ENCODE peak calls at places on chromosomes 1 and 21, in nine cellular contexts. F is HepG2, W is foreskin fibroblast, P is transverse colon, S is uterus, I is A549, O is fibroblast of villous mesenchyme, A is psoas muscle, Z is fibroblast of pulmonary artery. X is an unnamed sample.

GRCh38 chr1:20618550-20618949 is 14.7 kb upstream of the PINK1 start:
- DNase-seq in P (no peak), A (no peak), F (no peak), S (no peak), Z (no peak), I (no peak), O (no peak), W (no peak), X (no peak)

GRCh38 chr1:110673805-110674336 is 869 bp downstream of the KCNA3 start:
- DNase-seq in F (no peak), I (no peak), Z (no peak), W (no peak), O (no peak), P (no peak), S (no peak), A (peak), X (no peak)

GRCh38 chr1:18110968-18111367 is 3.4 kb downstream of the IGSF21 start:
- DNase-seq in F (no peak), A (no peak), P (peak), W (no peak), I (no peak), Z (no peak), O (no peak), S (no peak), X (no peak)

GRCh38 chr1:193355179-193355578 is 168.8 kb upstream of the B3GALT2 start:
- DNase-seq in O (peak), I (peak), Z (peak), W (peak), P (no peak), S (no peak), F (peak), A (no peak), X (peak)

GRCh38 chr1:165288301-165289120 is 68.0 kb downstream of the LMX1A start:
- DNase-seq in W (no peak), S (no peak), I (peak), O (no peak), Z (no peak), A (peak), F (no peak), P (peak), X (no peak)

GRCh38 chr1:7552402-7552801 is 218.7 kb upstream of the VAMP3 start:
- DNase-seq in S (peak), A (peak), I (no peak), W (no peak), Z (peak), O (peak), F (no peak), P (no peak), X (no peak)

GRCh38 chr1:150516050-150516591 is 569 bp downstream of the FALEC start:
- DNase-seq in P (no peak), I (no peak), W (no peak), S (peak), A (no peak), F (no peak), Z (peak), O (no peak), X (peak)

GRCh38 chr1:50326026-50326425 is 97.2 kb downstream of the DMRTA2 start:
- DNase-seq in I (no peak), F (no peak), W (no peak), A (no peak), Z (no peak), S (no peak), O (no peak), P (no peak), X (no peak)

GRCh38 chr1:41529621-41530395 is 45.3 kb upstream of the EDN2 start:
- DNase-seq in S (no peak), I (no peak), W (no peak), O (no peak), F (no peak), P (no peak), A (no peak), Z (no peak), X (no peak)

GRCh38 chr1:245880754-245881403 is 626.2 kb downstream of the SMYD3 start:
- DNase-seq in F (no peak), O (peak), P (no peak), I (no peak), A (no peak), Z (peak), S (no peak), W (peak), X (peak)

GRCh38 chr1:147717051-147717705 is 43.2 kb downstream of the GJA5 start:
- DNase-seq in I (peak), P (peak), F (peak), O (no peak), S (no peak), A (no peak), Z (no peak), W (no peak), X (no peak)

GRCh38 chr1:228697209-228698016 is 37.9 kb upstream of the RHOU start:
- DNase-seq in W (peak), S (peak), F (peak), I (peak), A (peak), Z (peak), P (peak), O (peak), X (peak)

GRCh38 chr1:231272880-231273279 is 31.9 kb downstream of the GNPAT start:
- DNase-seq in F (no peak), A (no peak), S (no peak), I (no peak), P (no peak), O (peak), Z (peak), W (no peak), X (no peak)

GRCh38 chr1:238710697-238711096 is 675.7 kb upstream of the CHRM3 start:
- DNase-seq in F (no peak), A (no peak), S (no peak), I (peak), O (peak), W (no peak), Z (peak), P (no peak), X (no peak)

GRCh38 chr1:236124965-236125364 is 17.4 kb upstream of the GPR137B start:
- DNase-seq in I (peak), W (no peak), O (no peak), F (peak), S (no peak), P (no peak), Z (no peak), A (no peak), X (no peak)

GRCh38 chr1:112297536-112297935 is 98.5 kb upstream of the CTTNBP2NL start:
- DNase-seq in I (no peak), O (peak), P (no peak), A (no peak), Z (peak), S (no peak), W (no peak), F (no peak), X (peak)

GRCh38 chr1:168824418-168824817 is 95.4 kb upstream of the DPT start:
- DNase-seq in F (no peak), A (no peak), P (no peak), Z (no peak), S (no peak), I (no peak), O (no peak), W (no peak), X (no peak)

GRCh38 chr1:30680429-30680828 is 43.0 kb downstream of the MATN1 start:
- DNase-seq in W (no peak), I (no peak), F (no peak), S (no peak), O (no peak), P (no peak), A (peak), Z (no peak), X (no peak)

GRCh38 chr21:28427356-28428022 is 565.2 kb downstream of the LTN1 start:
- DNase-seq in Z (peak), W (peak), I (no peak), O (peak), F (no peak), P (no peak), S (no peak), A (no peak), X (peak)

GRCh38 chr1:14682941-14683340 is 84.5 kb downstream of the KAZN start:
- DNase-seq in Z (no peak), F (no peak), O (peak), A (no peak), S (no peak), P (no peak), W (no peak), I (no peak), X (no peak)

GRCh38 chr1:21534674-21535378 is 25.6 kb downstream of the ALPL start:
- DNase-seq in O (peak), I (peak), W (no peak), F (peak), Z (peak), P (peak), S (no peak), A (no peak), X (peak)

GRCh38 chr1:114216431-114217173 is 62.9 kb upstream of the SYT6 start:
- DNase-seq in F (no peak), Z (no peak), A (no peak), P (no peak), W (no peak), S (no peak), O (no peak), I (no peak), X (no peak)

GRCh38 chr1:232462200-232462599 is 167.7 kb downstream of the SIPA1L2 start:
- DNase-seq in F (no peak), I (peak), P (no peak), A (no peak), Z (no peak), O (no peak), S (no peak), W (no peak), X (no peak)

GRCh38 chr1:113860891-113861290 is 10.6 kb downstream of the PTPN22 start:
- DNase-seq in A (no peak), Z (peak), O (peak), F (no peak), I (no peak), S (no peak), P (no peak), W (peak), X (peak)

GRCh38 chr21:45922648-45923047 is 58.9 kb upstream of the COL6A1 start:
- DNase-seq in A (no peak), I (no peak), S (no peak), P (no peak), Z (no peak), F (no peak), W (no peak), O (no peak), X (no peak)
- TF ChIP-seq CTCF in A (no peak), I (no peak), S (no peak), P (no peak), Z (no peak), F (no peak), W (no peak), O (no peak), X (no peak)

DNA sequence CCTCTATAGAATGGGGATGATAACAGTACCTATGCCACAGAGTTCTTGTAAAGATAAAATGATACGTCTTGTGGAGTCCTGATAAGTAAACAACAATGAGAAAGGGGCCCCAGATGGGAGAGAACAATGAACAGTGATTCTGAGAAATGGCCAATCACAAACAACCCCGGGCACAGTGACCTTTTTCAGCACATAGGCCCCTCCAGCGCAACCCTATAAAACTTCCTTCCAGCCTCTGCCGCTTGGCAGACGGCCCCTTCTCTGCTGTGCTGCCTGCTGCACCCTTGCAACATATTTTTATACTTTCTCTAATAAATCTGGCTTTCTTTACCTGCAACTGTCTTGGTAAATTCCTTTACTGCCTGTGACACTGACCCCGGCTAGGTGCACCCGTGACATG is 8.9 kb downstream of the RCAN1 start:
- DNase-seq in F (no peak), P (no peak), W (no peak), S (no peak), I (no peak), Z (no peak), A (no peak), O (no peak), X (no peak)
- H3K4me3 ChIP-seq in F (no peak), P (no peak), W (no peak), S (no peak), I (no peak), Z (no peak), A (no peak), O (no peak), X (no peak)

GRCh38 chr1:89685461-89685860 is 52.5 kb downstream of the LRRC8C start:
- DNase-seq in P (no peak), F (no peak), W (no peak), A (no peak), S (no peak), O (no peak), Z (no peak), I (no peak), X (no peak)

GRCh38 chr1:89686520-89686919 is 53.6 kb downstream of the LRRC8C start:
- DNase-seq in I (no peak), P (no peak), O (no peak), W (no peak), A (no peak), S (no peak), F (peak), Z (no peak), X (no peak)

GRCh38 chr1:89688607-89689006 is 55.7 kb downstream of the LRRC8C start:
- DNase-seq in F (no peak), I (no peak), O (no peak), W (no peak), A (no peak), Z (no peak), P (no peak), S (no peak), X (no peak)

GRCh38 chr1:89689234-89689633 is 56.3 kb downstream of the LRRC8C start:
- DNase-seq in Z (no peak), F (no peak), O (no peak), A (no peak), W (no peak), I (no peak), P (no peak), S (no peak), X (no peak)

DNA sequence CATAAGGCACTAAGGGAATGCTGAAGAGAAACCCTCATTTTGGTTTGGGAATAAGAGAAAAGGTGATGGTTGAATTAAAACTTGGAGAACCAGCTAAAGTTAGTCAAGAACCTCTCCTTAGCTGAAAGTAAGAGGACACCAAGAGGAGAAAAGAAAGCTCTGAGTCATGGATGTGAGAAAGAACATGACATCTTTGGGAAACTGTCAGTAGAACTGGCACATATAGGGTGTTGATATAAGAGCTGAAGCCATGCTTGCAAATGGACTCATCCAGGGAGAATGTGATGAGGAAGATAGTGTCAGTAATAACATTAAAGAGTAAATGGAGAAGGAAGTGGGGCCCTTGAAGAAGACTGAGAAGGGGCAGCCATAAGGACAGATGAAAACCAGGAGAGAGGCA is 54.3 kb downstream of the LRRC8C start:
- DNase-seq in F (no peak), I (no peak), W (peak), P (no peak), Z (no peak), S (no peak), O (no peak), A (no peak), X (no peak)
- TF ChIP-seq CTCF in F (no peak), I (no peak), W (no peak), P (no peak), Z (no peak), S (no peak), O (no peak), A (no peak), X (no peak)

DNA sequence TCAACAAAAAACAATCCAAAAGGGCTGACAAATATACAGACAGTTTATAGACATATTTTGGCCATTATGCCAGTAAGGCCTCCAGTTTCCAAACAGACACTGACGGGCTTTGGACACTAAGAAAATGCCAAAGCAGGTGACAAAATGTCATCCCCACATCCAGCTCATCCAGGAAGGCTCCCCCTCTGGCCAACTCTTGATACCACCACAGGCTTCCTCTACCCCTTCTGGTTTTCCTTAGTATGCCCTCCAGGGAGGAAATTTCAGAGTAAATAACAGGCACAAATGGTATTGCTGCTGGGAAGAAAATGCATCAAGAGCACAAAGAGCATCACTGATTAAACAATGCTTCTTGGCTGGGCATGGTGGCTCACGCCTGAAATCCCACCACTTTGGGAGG is 225.3 kb downstream of the VAV3 start:
- DNase-seq in P (no peak), Z (no peak), S (no peak), O (no peak), W (no peak), I (no peak), A (no peak), F (no peak), X (no peak)
- H3K4me3 ChIP-seq in P (no peak), Z (no peak), S (no peak), O (no peak), W (no peak), I (no peak), A (no peak), F (no peak), X (no peak)

GRCh38 chr1:203440780-203441179 is 34.8 kb upstream of the PRELP start:
- DNase-seq in Z (peak), W (peak), O (peak), A (peak), F (no peak), S (peak), P (peak), I (peak), X (peak)
- TF ChIP-seq CTCF in Z (peak), W (peak), O (peak), A (peak), F (peak), S (peak), P (peak), I (peak), X (peak)

DNA sequence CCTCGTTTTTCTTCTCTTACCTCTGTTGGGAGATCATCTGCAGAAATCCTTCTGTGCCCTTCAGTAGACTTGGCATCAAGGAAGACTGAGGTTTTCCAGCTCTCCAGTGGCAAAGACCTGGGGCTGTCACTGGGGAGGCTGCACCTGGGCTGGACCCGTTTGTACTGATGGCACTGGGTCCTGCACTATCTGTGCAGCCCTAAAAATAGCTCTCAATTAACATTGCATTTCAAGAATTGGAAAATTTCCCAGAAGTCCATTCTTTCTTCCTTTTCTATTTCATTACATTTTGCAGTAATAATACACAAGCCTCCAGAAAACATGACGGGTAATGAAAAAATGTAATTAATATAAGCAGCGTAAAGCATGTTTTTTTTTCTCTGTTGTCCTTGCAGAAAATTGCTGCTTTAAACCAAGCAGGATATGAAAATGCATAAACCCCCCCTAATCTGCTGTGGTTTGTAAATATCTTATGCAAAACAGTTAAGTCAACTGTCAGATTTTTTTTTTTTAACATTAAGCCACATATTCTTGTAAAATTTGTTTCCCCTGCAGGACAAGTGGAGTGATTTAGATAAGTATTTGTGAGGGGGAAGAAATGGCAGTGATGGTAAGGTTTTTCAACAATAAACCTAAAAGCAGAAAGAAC is 64.9 kb downstream of the LMO4 start:
- DNase-seq in S (no peak), W (no peak), P (no peak), O (no peak), A (no peak), F (no peak), I (no peak), Z (no peak), X (no peak)
- H3K4me3 ChIP-seq in S (no peak), W (no peak), P (no peak), O (no peak), A (no peak), F (no peak), I (no peak), Z (no peak), X (no peak)

DNA sequence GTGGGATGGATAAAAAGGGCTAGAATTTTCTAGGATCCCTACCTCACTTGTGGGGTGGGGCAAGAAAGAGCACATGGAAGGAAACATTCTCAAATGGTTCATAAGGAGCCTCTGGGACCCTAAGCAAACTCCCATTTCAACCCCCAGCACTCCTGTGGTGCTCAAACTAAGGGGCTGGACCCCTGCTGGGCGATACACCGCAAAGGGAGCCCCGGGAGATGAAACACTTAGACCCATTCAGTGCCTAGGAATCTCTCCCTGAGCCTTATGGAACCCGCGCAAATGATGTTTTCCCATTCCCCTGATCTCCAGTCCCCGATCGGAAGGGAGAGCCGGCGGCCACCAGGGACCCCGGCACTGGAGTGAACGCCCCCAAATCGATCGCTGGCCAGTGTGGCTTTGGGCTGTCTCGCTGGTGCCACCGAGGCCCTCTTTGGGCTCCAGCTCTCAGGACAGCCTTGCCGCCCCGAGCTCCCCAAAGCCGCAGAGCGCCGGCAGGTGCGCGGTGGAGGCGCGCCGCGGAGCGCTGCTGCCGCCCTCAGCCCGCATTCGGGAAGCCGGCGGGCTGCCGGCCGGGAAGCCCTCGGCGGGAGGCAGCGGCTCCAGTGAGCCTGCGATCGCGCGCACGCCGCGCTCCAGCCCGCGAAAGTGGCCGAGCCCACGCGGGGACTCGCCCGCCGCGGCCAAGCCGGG is 1.2 kb downstream of the PLXNA2 start:
- DNase-seq in P (peak), S (no peak), O (peak), A (peak), W (no peak), I (peak), F (no peak), Z (no peak), X (no peak)
- TF ChIP-seq CTCF in P (peak), S (peak), O (peak), A (peak), W (no peak), I (peak), F (peak), Z (no peak), X (peak)

X was measured in fibroblast of the aortic adventitia.